ENCODE peak calls at places on chromosomes 16 and 17, in four cellular contexts. One of them, this sample, is unnamed.

GRCh38 chr17:50629902-50630301 is 4.8 kb upstream of the ABCC3 start:
- DNase-seq in brain microvascular endothelial cell: no peak
- DNase-seq in fibroblast of lung: no peak
- DNase-seq in RWPE1: no peak
- DNase-seq in this sample: no peak

GRCh38 chr17:59074494-59074893 is 32.2 kb downstream of the TRIM37 start:
- DNase-seq in brain microvascular endothelial cell: peak; percentile 9
- DNase-seq in fibroblast of lung: peak; percentile 28
- DNase-seq in RWPE1: no peak
- DNase-seq in this sample: no peak

GRCh38 chr17:35117984-35118383 is 1.7 kb downstream of the RAD51D start:
- DNase-seq in fibroblast of lung: peak; percentile 39
- DNase-seq in brain microvascular endothelial cell: peak; percentile 25
- DNase-seq in RWPE1: no peak
- DNase-seq in this sample: no peak

GRCh38 chr16:80460004-80460403 is 80.8 kb upstream of the DYNLRB2 start:
- DNase-seq in fibroblast of lung: no peak
- DNase-seq in RWPE1: no peak
- DNase-seq in brain microvascular endothelial cell: no peak
- DNase-seq in this sample: no peak

GRCh38 chr16:23768581-23768980 is 13.8 kb downstream of the CHP2 start:
- DNase-seq in RWPE1: peak; percentile 81
- DNase-seq in fibroblast of lung: no peak
- DNase-seq in brain microvascular endothelial cell: no peak
- DNase-seq in this sample: no peak

GRCh38 chr17:55420776-55421178 is 858 bp downstream of the MMD start:
- DNase-seq in RWPE1: peak; percentile 30
- DNase-seq in brain microvascular endothelial cell: no peak
- DNase-seq in fibroblast of lung: peak; percentile 34
- DNase-seq in this sample: peak; percentile 49

GRCh38 chr17:43576563-43577229 is 30.6 kb upstream of the ETV4 start:
- DNase-seq in RWPE1: peak; percentile 66
- DNase-seq in fibroblast of lung: peak; percentile 78
- DNase-seq in brain microvascular endothelial cell: peak; percentile 45
- DNase-seq in this sample: peak; percentile 40

GRCh38 chr16:50037791-50038190 is 12.8 kb downstream of the CNEP1R1 start:
- DNase-seq in RWPE1: no peak
- DNase-seq in brain microvascular endothelial cell: no peak
- DNase-seq in fibroblast of lung: peak; percentile 42
- DNase-seq in this sample: peak; percentile 43

GRCh38 chr17:9644910-9645751 is at the start of gene USP43:
- DNase-seq in RWPE1: peak; percentile 84
- DNase-seq in fibroblast of lung: no peak
- DNase-seq in brain microvascular endothelial cell: no peak
- DNase-seq in this sample: no peak

GRCh38 chr16:86990451-86990850 is 326.7 kb downstream of the C16orf95 start:
- DNase-seq in brain microvascular endothelial cell: no peak
- DNase-seq in RWPE1: no peak
- DNase-seq in fibroblast of lung: no peak
- DNase-seq in this sample: no peak

GRCh38 chr16:72013888-72014538 is 5.5 kb downstream of the DHODH start:
- DNase-seq in fibroblast of lung: no peak
- DNase-seq in brain microvascular endothelial cell: peak; percentile 3
- DNase-seq in RWPE1: no peak
- DNase-seq in this sample: no peak

GRCh38 chr16:1414532-1415265 is at the start of gene UNKL:
- DNase-seq in RWPE1: peak; percentile 80
- DNase-seq in brain microvascular endothelial cell: peak; percentile 13
- DNase-seq in fibroblast of lung: peak; percentile 58
- DNase-seq in this sample: peak; percentile 63

GRCh38 chr17:43578699-43579569 is 32.8 kb upstream of the ETV4 start:
- DNase-seq in RWPE1: no peak
- DNase-seq in brain microvascular endothelial cell: peak; percentile 20
- DNase-seq in fibroblast of lung: peak; percentile 32
- DNase-seq in this sample: no peak

GRCh38 chr16:88920618-88921602 is 54.5 kb upstream of the PABPN1L start:
- DNase-seq in RWPE1: peak; percentile 55
- DNase-seq in fibroblast of lung: peak; percentile 76
- DNase-seq in brain microvascular endothelial cell: no peak
- DNase-seq in this sample: peak; percentile 19

GRCh38 chr17:60134396-60135159 is 15.2 kb upstream of the CA4 start:
- DNase-seq in brain microvascular endothelial cell: peak; percentile 62
- DNase-seq in RWPE1: no peak
- DNase-seq in fibroblast of lung: peak; percentile 55
- DNase-seq in this sample: no peak

GRCh38 chr17:74386397-74386796 is 19.1 kb downstream of the GPR142 start:
- DNase-seq in brain microvascular endothelial cell: peak; percentile 9
- DNase-seq in fibroblast of lung: no peak
- DNase-seq in RWPE1: no peak
- DNase-seq in this sample: no peak

GRCh38 chr16:68466174-68466573 is 17.9 kb upstream of the SMPD3 start:
- DNase-seq in fibroblast of lung: no peak
- DNase-seq in RWPE1: no peak
- DNase-seq in brain microvascular endothelial cell: no peak
- DNase-seq in this sample: peak; percentile 18

GRCh38 chr17:38425744-38426143 is 2.5 kb upstream of the ARHGAP23 start:
- DNase-seq in brain microvascular endothelial cell: no peak
- DNase-seq in fibroblast of lung: no peak
- DNase-seq in RWPE1: no peak
- DNase-seq in this sample: no peak

GRCh38 chr16:69064164-69064563 is 41.3 kb upstream of the HAS3 start:
- DNase-seq in RWPE1: no peak
- DNase-seq in brain microvascular endothelial cell: no peak
- DNase-seq in fibroblast of lung: no peak
- DNase-seq in this sample: no peak

GRCh38 chr16:83147244-83147643 is 520.5 kb downstream of the CDH13 start:
- DNase-seq in fibroblast of lung: no peak
- DNase-seq in brain microvascular endothelial cell: peak; percentile 26
- DNase-seq in RWPE1: no peak
- DNase-seq in this sample: no peak

GRCh38 chr16:83143788-83144187 is 517.0 kb downstream of the CDH13 start:
- DNase-seq in fibroblast of lung: peak; percentile 74
- DNase-seq in RWPE1: no peak
- DNase-seq in brain microvascular endothelial cell: peak; percentile 96
- DNase-seq in this sample: no peak

DNA sequence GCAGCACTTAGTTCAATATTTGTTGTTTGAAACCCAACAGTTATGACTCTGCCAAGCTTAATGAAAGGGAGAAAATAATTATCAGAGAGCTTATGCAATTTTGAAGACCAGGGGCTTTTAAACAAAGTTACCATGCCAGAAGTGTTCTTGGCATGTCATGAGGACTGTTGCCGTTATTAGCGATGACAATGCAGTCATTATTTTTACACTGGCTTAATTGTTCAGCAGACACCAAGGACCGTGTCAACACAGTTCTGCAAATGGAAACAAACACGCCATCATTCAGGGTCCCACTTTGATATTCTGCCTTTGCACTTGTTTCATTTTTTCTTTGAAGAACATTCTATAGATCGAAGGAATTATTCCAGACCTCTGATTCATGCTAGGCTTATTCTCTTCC is 518.5 kb downstream of the CDH13 start:
- DNase-seq in RWPE1: no peak
- DNase-seq in fibroblast of lung: no peak
- DNase-seq in brain microvascular endothelial cell: no peak
- DNase-seq in this sample: no peak
- H3K27ac ChIP-seq in RWPE1: no peak overlapping the region
- H3K27ac ChIP-seq in fibroblast of lung: no peak overlapping the region
- H3K27ac ChIP-seq in brain microvascular endothelial cell: no peak overlapping the region
- H3K27ac ChIP-seq in this sample: no peak overlapping the region

GRCh38 chr17:45424769-45425124 is 7.9 kb downstream of the ARHGAP27 start:
- DNase-seq in brain microvascular endothelial cell: no peak
- DNase-seq in RWPE1: no peak
- DNase-seq in fibroblast of lung: no peak
- DNase-seq in this sample: no peak
- H3K27ac ChIP-seq in brain microvascular endothelial cell: no peak overlapping the region
- H3K27ac ChIP-seq in RWPE1: peak overlapping the region; percentile 86
- H3K27ac ChIP-seq in fibroblast of lung: no peak overlapping the region
- H3K27ac ChIP-seq in this sample: peak overlapping the region; percentile 58

GRCh38 chr17:28551421-28552186 is 820 bp downstream of the UNC119 start:
- DNase-seq in RWPE1: peak; percentile 30
- DNase-seq in fibroblast of lung: no peak
- DNase-seq in brain microvascular endothelial cell: no peak
- DNase-seq in this sample: no peak
- H3K27ac ChIP-seq in RWPE1: peak overlapping the region; percentile 49
- H3K27ac ChIP-seq in fibroblast of lung: no peak overlapping the region
- H3K27ac ChIP-seq in brain microvascular endothelial cell: no peak overlapping the region
- H3K27ac ChIP-seq in this sample: no peak overlapping the region

GRCh38 chr16:56303880-56304279 is 112.6 kb downstream of the GNAO1 start:
- DNase-seq in brain microvascular endothelial cell: no peak
- DNase-seq in RWPE1: no peak
- DNase-seq in fibroblast of lung: no peak
- DNase-seq in this sample: no peak
- H3K27ac ChIP-seq in brain microvascular endothelial cell: no peak overlapping the region
- H3K27ac ChIP-seq in RWPE1: no peak overlapping the region
- H3K27ac ChIP-seq in fibroblast of lung: no peak overlapping the region
- H3K27ac ChIP-seq in this sample: no peak overlapping the region

DNA sequence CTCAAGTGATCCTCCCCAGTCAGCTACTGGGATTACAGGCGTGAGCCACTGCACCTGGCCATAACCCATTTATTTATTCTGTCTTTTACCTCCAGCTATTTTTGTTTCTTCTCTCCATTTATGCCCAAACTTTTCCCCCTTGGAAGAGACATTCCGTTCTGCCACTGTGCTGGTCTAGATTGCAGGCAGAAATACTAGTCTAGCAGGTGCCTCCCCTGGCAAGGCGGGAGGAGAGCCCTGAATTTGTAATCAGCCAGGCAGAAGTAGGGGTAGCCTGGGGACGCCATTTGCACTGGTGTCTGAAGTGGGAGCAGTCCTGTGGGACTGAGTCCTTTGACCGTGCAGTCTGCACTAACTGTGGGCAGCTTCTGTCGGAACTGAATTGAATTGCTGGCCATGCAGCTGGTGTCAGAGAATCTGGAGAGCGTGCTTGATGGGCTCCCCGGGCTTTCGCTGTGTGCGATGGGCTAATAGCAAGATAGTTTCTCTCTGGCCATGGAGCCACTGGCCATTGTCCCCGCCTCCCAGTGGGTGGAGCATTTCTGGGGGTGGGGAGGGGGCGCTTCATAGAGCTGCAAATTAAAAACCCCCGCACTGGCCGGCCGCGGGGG is 31.5 kb upstream of the LITAF start:
- DNase-seq in fibroblast of lung: no peak
- DNase-seq in RWPE1: no peak
- DNase-seq in brain microvascular endothelial cell: no peak
- DNase-seq in this sample: no peak
- H3K27ac ChIP-seq in fibroblast of lung: no peak overlapping the region
- H3K27ac ChIP-seq in RWPE1: peak overlapping the region; percentile 63
- H3K27ac ChIP-seq in brain microvascular endothelial cell: no peak overlapping the region
- H3K27ac ChIP-seq in this sample: peak overlapping the region; percentile 30

This sample was measured in HL-60.